ENCODE peak calls at places on chromosomes 12 and 14, in eight cellular contexts. H, J, U, C, B, A, Q and Y are unnamed samples.

GRCh38 chr14:76768671-76769500 is 7.6 kb downstream of the VASH1 start:
- DNase-seq in H (no peak), J (no peak), U (no peak), C (no peak), B (peak), A (no peak), Q (no peak), Y (no peak)

GRCh38 chr14:52458721-52459085 is 93.6 kb downstream of the TXNDC16 start:
- DNase-seq in H (no peak), J (no peak), U (no peak), C (no peak), B (no peak), A (no peak), Q (no peak), Y (no peak)

GRCh38 chr14:61566537-61567225 is 128.6 kb upstream of the HIF1A start:
- DNase-seq in H (no peak), J (no peak), U (no peak), C (no peak), B (no peak), A (peak), Q (no peak), Y (no peak)

GRCh38 chr14:91350813-91351507 is 66.7 kb downstream of the CCDC88C start:
- DNase-seq in H (no peak), J (no peak), U (no peak), C (peak), B (no peak), A (no peak), Q (no peak), Y (peak)

GRCh38 chr12:54991161-54991991 is 6.8 kb upstream of the TESPA1 start:
- DNase-seq in H (no peak), J (no peak), U (no peak), C (peak), B (no peak), A (no peak), Q (no peak), Y (no peak)

GRCh38 chr12:104339663-104340062 is 36.1 kb downstream of the EID3 start:
- DNase-seq in H (no peak), J (no peak), U (peak), C (no peak), B (no peak), A (no peak), Q (no peak), Y (no peak)

GRCh38 chr14:75689012-75689411 is 28.0 kb downstream of the TTLL5 start:
- DNase-seq in H (no peak), J (no peak), U (no peak), C (no peak), B (no peak), A (no peak), Q (no peak), Y (no peak)

GRCh38 chr12:25521625-25522256 is 31.3 kb downstream of the LMNTD1 start:
- DNase-seq in H (peak), J (no peak), U (no peak), C (no peak), B (no peak), A (no peak), Q (no peak), Y (no peak)

GRCh38 chr12:113413488-113413939 is 8.7 kb upstream of the SDSL start:
- DNase-seq in H (peak), J (no peak), U (peak), C (no peak), B (no peak), A (no peak), Q (no peak), Y (peak)

GRCh38 chr14:54565236-54566151 is 1.4 kb upstream of the SAMD4A start:
- DNase-seq in H (peak), J (peak), U (peak), C (no peak), B (peak), A (peak), Q (peak), Y (peak)

GRCh38 chr14:85471744-85472143 is 58.2 kb upstream of the FLRT2 start:
- DNase-seq in H (peak), J (peak), U (peak), C (no peak), B (no peak), A (peak), Q (no peak), Y (no peak)

GRCh38 chr12:41151789-41152188 is 36.3 kb upstream of the PDZRN4 start:
- DNase-seq in H (no peak), J (no peak), U (peak), C (no peak), B (no peak), A (no peak), Q (no peak), Y (no peak)

GRCh38 chr12:49367381-49368239 is at the start of gene SPATS2:
- DNase-seq in H (no peak), J (no peak), U (peak), C (no peak), B (peak), A (peak), Q (no peak), Y (no peak)

GRCh38 chr14:34035177-34035933 is 84.5 kb upstream of the EGLN3 start:
- DNase-seq in H (peak), J (peak), U (peak), C (no peak), B (no peak), A (no peak), Q (no peak), Y (no peak)

GRCh38 chr12:4579305-4580097 is 17.5 kb downstream of the DYRK4 start:
- DNase-seq in H (peak), J (peak), U (peak), C (no peak), B (no peak), A (peak), Q (no peak), Y (peak)

GRCh38 chr12:50188875-50189575 is 21.9 kb upstream of the CERS5 start:
- DNase-seq in H (no peak), J (no peak), U (no peak), C (no peak), B (no peak), A (no peak), Q (no peak), Y (no peak)

GRCh38 chr12:26863515-26863914 is 30.5 kb upstream of the ITPR2 start:
- DNase-seq in H (no peak), J (no peak), U (peak), C (no peak), B (no peak), A (peak), Q (peak), Y (peak)

GRCh38 chr14:50520947-50521815 is 11.2 kb downstream of the MAP4K5 start:
- DNase-seq in H (no peak), J (no peak), U (peak), C (peak), B (no peak), A (peak), Q (peak), Y (no peak)

GRCh38 chr14:89730692-89731091 is 223.8 kb downstream of the EFCAB11 start:
- DNase-seq in H (no peak), J (no peak), U (no peak), C (no peak), B (no peak), A (no peak), Q (no peak), Y (peak)
- H3K4me3 ChIP-seq in H (no peak), J (no peak), U (no peak), C (no peak), B (no peak), A (no peak), Q (no peak), Y (no peak)

DNA sequence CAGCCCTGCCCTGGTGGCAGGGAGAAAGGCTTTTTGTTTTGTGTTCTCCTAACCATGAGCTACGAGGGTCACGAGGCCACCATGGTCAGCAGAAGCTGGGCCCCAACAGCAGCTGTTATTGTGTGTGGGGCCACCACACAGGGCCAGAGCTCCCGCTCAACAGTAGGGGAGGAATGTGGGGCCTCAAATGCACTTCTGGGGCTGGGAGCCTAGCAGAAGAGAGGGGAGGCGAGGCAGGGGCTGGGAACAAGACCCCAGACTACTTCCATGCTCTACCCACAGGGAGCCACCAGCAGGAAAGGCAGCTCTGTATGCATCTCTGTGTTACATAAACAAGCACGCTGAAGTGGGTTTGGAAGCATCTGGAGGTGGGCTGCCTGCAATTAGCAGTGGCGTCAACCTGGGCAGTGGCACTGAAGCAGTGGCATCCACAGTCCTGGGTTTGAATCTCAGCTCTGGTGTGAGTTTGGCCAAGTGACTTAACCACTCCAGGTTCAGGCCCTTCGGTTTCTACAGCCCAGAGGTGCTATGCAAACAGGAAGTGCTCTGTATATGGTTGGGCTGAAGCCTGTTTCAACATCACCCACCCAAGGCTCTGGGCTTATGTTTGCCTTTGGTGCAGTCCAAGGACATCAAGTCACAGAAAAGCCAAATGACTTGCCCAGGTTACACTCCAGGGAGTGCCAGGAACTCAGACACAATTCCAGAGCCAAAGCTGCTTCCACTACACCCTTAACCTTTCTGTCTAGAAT is 16.2 kb downstream of the GLTP start:
- DNase-seq in H (peak), J (no peak), U (peak), C (no peak), B (no peak), A (no peak), Q (no peak), Y (peak)
- TF ChIP-seq MAX in H (peak), J (no peak), U (no peak), C (no peak), B (no peak), A (no peak), Q (no peak), Y (no peak)

GRCh38 chr12:129704232-129704830 is 199.5 kb downstream of the TMEM132D start:
- DNase-seq in H (no peak), J (no peak), U (peak), C (no peak), B (peak), A (no peak), Q (no peak), Y (no peak)
- H3K4me3 ChIP-seq in H (no peak), J (no peak), U (no peak), C (no peak), B (no peak), A (no peak), Q (no peak), Y (no peak)

DNA sequence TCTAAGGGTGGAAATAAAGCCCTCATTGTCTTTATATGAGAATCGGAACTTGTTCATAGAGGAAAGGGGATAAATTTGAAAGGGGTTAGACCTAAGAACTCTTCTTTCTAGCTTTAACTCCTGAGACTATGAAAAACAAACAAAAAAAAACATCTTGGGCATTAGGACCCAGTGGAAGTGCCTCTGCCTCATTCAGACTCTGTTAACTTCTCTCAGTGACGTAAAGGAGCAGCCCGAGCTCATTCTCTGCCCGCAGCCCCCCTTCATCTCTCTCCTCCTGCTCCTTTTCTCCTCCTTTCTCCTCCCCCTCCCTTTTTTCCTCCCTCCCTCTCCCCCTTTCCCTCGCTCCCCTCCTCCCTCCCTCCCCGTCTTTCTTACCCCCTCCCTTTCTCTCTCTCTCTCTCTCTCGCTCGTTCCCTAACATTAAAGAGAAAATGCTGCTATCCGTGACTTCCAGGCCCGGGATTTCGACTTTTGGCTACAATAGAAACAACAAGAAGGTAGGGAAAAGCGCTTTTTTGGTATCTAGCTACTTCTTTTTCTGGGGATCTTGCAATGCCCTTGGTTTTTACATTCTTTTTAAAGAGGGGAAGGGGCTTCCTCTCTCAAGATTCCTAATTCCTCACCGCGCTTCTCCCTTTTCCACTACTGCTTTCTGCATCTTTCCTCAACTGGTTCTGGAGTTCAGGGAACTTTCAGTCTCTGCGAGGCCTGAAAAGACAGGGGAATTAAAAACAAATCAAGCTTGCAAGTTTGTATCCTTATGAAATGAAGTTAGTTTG is at the start of gene RBMS2:
- DNase-seq in H (peak), J (peak), U (peak), C (no peak), B (no peak), A (peak), Q (peak), Y (peak)
- TF ChIP-seq MAX in H (no peak), J (peak), U (peak), C (no peak), B (no peak), A (no peak), Q (peak), Y (no peak)

DNA sequence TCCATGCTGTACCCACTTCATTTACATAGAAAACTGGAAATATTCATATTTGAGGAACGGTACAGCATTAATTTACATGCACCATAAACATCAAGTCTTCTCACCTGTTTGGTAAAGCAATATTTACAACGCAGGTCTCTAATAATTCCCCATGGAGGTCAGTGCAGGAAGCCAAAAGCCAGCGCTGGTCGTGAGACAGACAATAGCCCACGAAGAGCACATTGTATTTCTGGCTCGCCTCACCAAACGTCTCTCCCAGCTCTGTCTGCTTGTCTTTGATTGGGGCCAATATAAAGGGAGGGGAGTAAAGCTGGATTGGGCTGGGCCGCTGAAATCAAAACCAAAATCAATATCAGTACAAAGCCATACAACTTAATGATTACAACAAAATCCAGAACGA is 302.1 kb downstream of the MED13L start:
- DNase-seq in H (no peak), J (no peak), U (no peak), C (no peak), B (no peak), A (no peak), Q (no peak), Y (no peak)
- H3K4me3 ChIP-seq in H (no peak), J (no peak), U (no peak), C (no peak), B (no peak), A (no peak), Q (no peak), Y (no peak)

DNA sequence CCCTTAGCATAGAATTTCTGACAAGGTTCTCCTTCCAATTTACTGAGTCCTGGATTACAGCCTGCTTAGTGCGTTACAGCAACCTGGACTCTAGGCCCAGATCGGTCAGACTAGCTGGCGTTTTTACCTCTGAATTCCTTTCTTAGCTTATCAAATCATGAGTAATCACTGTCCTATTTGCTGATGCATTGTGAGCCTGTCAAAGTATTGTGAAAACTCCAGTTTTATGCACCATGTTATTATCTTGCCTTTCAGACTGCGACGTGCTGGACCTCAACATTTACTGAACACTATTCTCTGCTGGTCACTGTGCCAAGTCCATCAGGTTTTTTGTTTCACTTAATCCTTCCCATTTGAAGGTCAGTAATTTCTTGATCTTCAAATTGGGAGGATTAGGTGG is 31.4 kb downstream of the FBXO21 start:
- DNase-seq in H (no peak), J (no peak), U (peak), C (no peak), B (no peak), A (no peak), Q (no peak), Y (no peak)
- TF ChIP-seq MAX in H (no peak), J (no peak), U (peak), C (no peak), B (no peak), A (no peak), Q (no peak), Y (no peak)

GRCh38 chr12:32854716-32855115 is 41.9 kb downstream of the PKP2 start:
- DNase-seq in H (no peak), J (no peak), U (no peak), C (no peak), B (no peak), A (no peak), Q (no peak), Y (no peak)

GRCh38 chr12:32854097-32854496 is 42.5 kb downstream of the PKP2 start:
- DNase-seq in H (no peak), J (no peak), U (no peak), C (no peak), B (no peak), A (no peak), Q (no peak), Y (no peak)

GRCh38 chr12:32860182-32860581 is 36.4 kb downstream of the PKP2 start:
- DNase-seq in H (no peak), J (no peak), U (no peak), C (no peak), B (no peak), A (no peak), Q (no peak), Y (no peak)

GRCh38 chr12:32863128-32863527 is 33.4 kb downstream of the PKP2 start:
- DNase-seq in H (no peak), J (no peak), U (no peak), C (no peak), B (no peak), A (no peak), Q (no peak), Y (no peak)

GRCh38 chr12:32859389-32859788 is 37.2 kb downstream of the PKP2 start:
- DNase-seq in H (no peak), J (no peak), U (no peak), C (no peak), B (no peak), A (no peak), Q (no peak), Y (no peak)
- H3K4me3 ChIP-seq in H (no peak), J (no peak), U (no peak), C (no peak), B (no peak), A (no peak), Q (no peak), Y (no peak)

GRCh38 chr12:118061011-118061875 is at the start of gene WSB2:
- DNase-seq in H (no peak), J (peak), U (peak), C (no peak), B (peak), A (peak), Q (no peak), Y (peak)

GRCh38 chr12:118064608-118065007 is 3.6 kb upstream of the WSB2 start:
- DNase-seq in H (no peak), J (peak), U (no peak), C (no peak), B (no peak), A (peak), Q (no peak), Y (peak)

GRCh38 chr12:118061876-118062791 is 1.2 kb upstream of the WSB2 start:
- DNase-seq in H (no peak), J (peak), U (peak), C (no peak), B (peak), A (peak), Q (no peak), Y (peak)

GRCh38 chr12:118065380-118065779 is 4.4 kb upstream of the WSB2 start:
- DNase-seq in H (no peak), J (no peak), U (no peak), C (no peak), B (no peak), A (no peak), Q (no peak), Y (no peak)

DNA sequence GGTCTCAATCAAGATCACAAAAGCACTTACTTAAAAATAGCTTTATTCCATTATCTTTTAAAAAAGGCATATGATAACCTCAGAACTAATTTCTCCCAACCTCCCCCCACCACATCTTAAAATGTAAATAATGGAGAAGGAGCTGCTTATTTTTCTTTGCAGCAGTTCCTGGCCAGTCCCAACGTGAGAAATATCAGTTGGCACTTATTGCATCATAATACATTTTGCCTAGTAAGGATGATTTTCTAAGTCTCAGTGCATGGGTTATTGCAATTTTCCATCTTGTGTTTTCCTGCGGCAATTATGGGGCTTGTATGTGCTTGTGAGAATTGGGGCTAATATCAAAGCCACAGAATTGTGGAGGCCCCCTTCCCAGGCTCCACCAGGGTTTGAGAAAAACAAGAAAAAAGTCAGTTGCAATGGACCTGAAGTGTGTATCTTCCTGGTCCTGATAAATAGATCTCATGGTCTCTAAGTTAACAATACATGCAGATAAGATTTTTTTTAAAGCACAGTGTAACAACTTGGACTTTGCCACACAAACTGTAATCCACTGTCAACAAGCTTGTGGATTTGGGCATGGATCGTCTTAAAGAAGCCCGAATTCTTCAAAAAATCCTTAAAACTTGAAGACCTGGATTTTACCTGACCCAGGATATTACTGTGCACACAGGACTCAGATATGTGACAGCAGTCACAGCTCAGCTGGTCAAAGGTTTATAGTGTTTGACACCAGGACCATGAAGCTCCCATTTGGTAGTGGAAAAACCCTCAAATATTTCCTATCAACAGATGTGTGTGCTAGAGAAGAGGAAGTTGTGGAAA is 2.8 kb upstream of the WSB2 start:
- DNase-seq in H (peak), J (no peak), U (no peak), C (no peak), B (no peak), A (peak), Q (no peak), Y (peak)
- TF ChIP-seq MAX in H (no peak), J (no peak), U (no peak), C (no peak), B (no peak), A (no peak), Q (no peak), Y (no peak)